ENCODE peak calls at places on chromosomes 12 and 14, in eight cellular contexts. One of them, this sample, is unnamed.

GRCh38 chr12:19273482-19274330 is 144.2 kb downstream of the PLEKHA5 start:
- DNase-seq in choroid plexus epithelial cell: peak
- DNase-seq in neural progenitor cell: no peak
- DNase-seq in cardiac fibroblast: peak
- DNase-seq in BJ: peak
- DNase-seq in brain microvascular endothelial cell: peak
- DNase-seq in astrocyte of the cerebellum: peak
- DNase-seq in thoracic aorta: peak
- DNase-seq in this sample: peak

GRCh38 chr12:132572106-132572505 is 38.3 kb downstream of the LRCOL1 start:
- DNase-seq in neural progenitor cell: no peak
- DNase-seq in astrocyte of the cerebellum: no peak
- DNase-seq in brain microvascular endothelial cell: no peak
- DNase-seq in choroid plexus epithelial cell: no peak
- DNase-seq in cardiac fibroblast: no peak
- DNase-seq in BJ: no peak
- DNase-seq in thoracic aorta: no peak
- DNase-seq in this sample: no peak

GRCh38 chr12:127393896-127394295 is 873.1 kb upstream of the TMEM132C start:
- DNase-seq in choroid plexus epithelial cell: peak
- DNase-seq in brain microvascular endothelial cell: peak
- DNase-seq in astrocyte of the cerebellum: no peak
- DNase-seq in neural progenitor cell: no peak
- DNase-seq in thoracic aorta: no peak
- DNase-seq in cardiac fibroblast: peak
- DNase-seq in BJ: no peak
- DNase-seq in this sample: peak

GRCh38 chr14:63147018-63147417 is 57.2 kb upstream of the RHOJ start:
- DNase-seq in brain microvascular endothelial cell: no peak
- DNase-seq in astrocyte of the cerebellum: no peak
- DNase-seq in neural progenitor cell: no peak
- DNase-seq in BJ: no peak
- DNase-seq in thoracic aorta: no peak
- DNase-seq in choroid plexus epithelial cell: no peak
- DNase-seq in cardiac fibroblast: peak
- DNase-seq in this sample: no peak

GRCh38 chr12:26239508-26240328 is 44.3 kb downstream of the SSPN start:
- DNase-seq in BJ: peak
- DNase-seq in thoracic aorta: peak
- DNase-seq in choroid plexus epithelial cell: peak
- DNase-seq in neural progenitor cell: no peak
- DNase-seq in brain microvascular endothelial cell: peak
- DNase-seq in astrocyte of the cerebellum: peak
- DNase-seq in cardiac fibroblast: peak
- DNase-seq in this sample: peak

GRCh38 chr12:11773889-11774677 is 124.6 kb downstream of the ETV6 start:
- DNase-seq in choroid plexus epithelial cell: no peak
- DNase-seq in thoracic aorta: no peak
- DNase-seq in neural progenitor cell: no peak
- DNase-seq in cardiac fibroblast: no peak
- DNase-seq in brain microvascular endothelial cell: no peak
- DNase-seq in BJ: no peak
- DNase-seq in astrocyte of the cerebellum: no peak
- DNase-seq in this sample: no peak

GRCh38 chr12:82650627-82651337 is 35.9 kb upstream of the TMTC2 start:
- DNase-seq in cardiac fibroblast: peak
- DNase-seq in choroid plexus epithelial cell: peak
- DNase-seq in thoracic aorta: no peak
- DNase-seq in astrocyte of the cerebellum: no peak
- DNase-seq in neural progenitor cell: no peak
- DNase-seq in brain microvascular endothelial cell: peak
- DNase-seq in BJ: no peak
- DNase-seq in this sample: peak

GRCh38 chr12:68932123-68932700 is 759 bp downstream of the CPM start:
- DNase-seq in BJ: no peak
- DNase-seq in cardiac fibroblast: no peak
- DNase-seq in neural progenitor cell: no peak
- DNase-seq in thoracic aorta: no peak
- DNase-seq in astrocyte of the cerebellum: no peak
- DNase-seq in brain microvascular endothelial cell: no peak
- DNase-seq in choroid plexus epithelial cell: no peak
- DNase-seq in this sample: no peak

GRCh38 chr14:103503296-103503695 is 19.3 kb downstream of the CKB start:
- DNase-seq in brain microvascular endothelial cell: no peak
- DNase-seq in neural progenitor cell: no peak
- DNase-seq in cardiac fibroblast: no peak
- DNase-seq in thoracic aorta: no peak
- DNase-seq in choroid plexus epithelial cell: no peak
- DNase-seq in astrocyte of the cerebellum: no peak
- DNase-seq in BJ: no peak
- DNase-seq in this sample: no peak

GRCh38 chr12:19909418-19909817 is 458.9 kb upstream of the PDE3A start:
- DNase-seq in BJ: no peak
- DNase-seq in brain microvascular endothelial cell: no peak
- DNase-seq in astrocyte of the cerebellum: no peak
- DNase-seq in choroid plexus epithelial cell: no peak
- DNase-seq in neural progenitor cell: no peak
- DNase-seq in thoracic aorta: no peak
- DNase-seq in cardiac fibroblast: no peak
- DNase-seq in this sample: no peak

GRCh38 chr14:91410781-91411536 is 6.7 kb downstream of the CCDC88C start:
- DNase-seq in BJ: no peak
- DNase-seq in astrocyte of the cerebellum: no peak
- DNase-seq in thoracic aorta: no peak
- DNase-seq in choroid plexus epithelial cell: no peak
- DNase-seq in brain microvascular endothelial cell: no peak
- DNase-seq in cardiac fibroblast: no peak
- DNase-seq in neural progenitor cell: no peak
- DNase-seq in this sample: no peak

GRCh38 chr14:40630471-40630870 is 976.2 kb upstream of the LRFN5 start:
- DNase-seq in BJ: no peak
- DNase-seq in cardiac fibroblast: no peak
- DNase-seq in astrocyte of the cerebellum: no peak
- DNase-seq in neural progenitor cell: no peak
- DNase-seq in thoracic aorta: no peak
- DNase-seq in brain microvascular endothelial cell: no peak
- DNase-seq in choroid plexus epithelial cell: no peak
- DNase-seq in this sample: no peak

GRCh38 chr12:117145597-117146154 is 44.6 kb downstream of the FBXO21 start:
- DNase-seq in astrocyte of the cerebellum: no peak
- DNase-seq in brain microvascular endothelial cell: no peak
- DNase-seq in BJ: no peak
- DNase-seq in neural progenitor cell: no peak
- DNase-seq in thoracic aorta: no peak
- DNase-seq in choroid plexus epithelial cell: no peak
- DNase-seq in cardiac fibroblast: no peak
- DNase-seq in this sample: no peak

GRCh38 chr12:67069451-67070306 is 199.5 kb upstream of the CAND1 start:
- DNase-seq in brain microvascular endothelial cell: no peak
- DNase-seq in BJ: no peak
- DNase-seq in cardiac fibroblast: peak
- DNase-seq in choroid plexus epithelial cell: no peak
- DNase-seq in thoracic aorta: no peak
- DNase-seq in neural progenitor cell: peak
- DNase-seq in astrocyte of the cerebellum: no peak
- DNase-seq in this sample: peak

GRCh38 chr12:67067453-67068203 is 201.5 kb upstream of the CAND1 start:
- DNase-seq in choroid plexus epithelial cell: no peak
- DNase-seq in neural progenitor cell: peak
- DNase-seq in cardiac fibroblast: no peak
- DNase-seq in thoracic aorta: no peak
- DNase-seq in BJ: no peak
- DNase-seq in brain microvascular endothelial cell: no peak
- DNase-seq in astrocyte of the cerebellum: no peak
- DNase-seq in this sample: no peak

GRCh38 chr12:67070307-67070600 is 198.9 kb upstream of the CAND1 start:
- DNase-seq in thoracic aorta: no peak
- DNase-seq in neural progenitor cell: no peak
- DNase-seq in choroid plexus epithelial cell: no peak
- DNase-seq in brain microvascular endothelial cell: no peak
- DNase-seq in astrocyte of the cerebellum: no peak
- DNase-seq in BJ: no peak
- DNase-seq in cardiac fibroblast: no peak
- DNase-seq in this sample: no peak

GRCh38 chr12:67068773-67069450 is 200.2 kb upstream of the CAND1 start:
- DNase-seq in choroid plexus epithelial cell: peak
- DNase-seq in cardiac fibroblast: peak
- DNase-seq in neural progenitor cell: peak
- DNase-seq in brain microvascular endothelial cell: no peak
- DNase-seq in thoracic aorta: no peak
- DNase-seq in astrocyte of the cerebellum: peak
- DNase-seq in BJ: no peak
- DNase-seq in this sample: peak

DNA sequence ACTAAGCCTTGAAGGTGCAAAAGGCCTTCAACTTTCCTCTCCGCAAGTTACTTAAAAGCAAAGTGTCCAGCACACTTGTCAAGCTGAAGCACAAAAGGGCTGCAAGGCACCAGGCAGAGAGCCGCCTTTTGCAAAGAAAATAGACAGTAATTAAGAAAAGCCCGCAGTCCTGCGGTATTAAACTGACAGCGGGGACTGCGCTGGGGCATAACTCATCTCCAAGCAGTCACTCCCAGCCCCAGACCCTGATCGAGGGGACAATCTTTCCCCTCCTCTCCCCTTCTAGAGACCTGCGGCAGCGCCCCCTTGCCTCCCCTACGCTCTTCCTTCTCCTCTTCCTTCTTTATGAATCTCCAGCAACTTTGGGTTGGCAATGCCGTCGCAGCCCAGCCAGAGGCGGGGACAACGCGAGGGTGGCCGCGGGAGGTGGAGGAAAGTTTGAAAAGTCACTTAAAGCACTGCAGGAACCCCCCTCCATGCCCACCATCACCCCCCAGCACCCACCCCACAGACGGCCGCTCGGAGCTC is 200.9 kb upstream of the CAND1 start:
- DNase-seq in thoracic aorta: no peak
- DNase-seq in choroid plexus epithelial cell: no peak
- DNase-seq in cardiac fibroblast: no peak
- DNase-seq in BJ: no peak
- DNase-seq in astrocyte of the cerebellum: no peak
- DNase-seq in brain microvascular endothelial cell: no peak
- DNase-seq in neural progenitor cell: peak
- DNase-seq in this sample: no peak
- H3K4me3 ChIP-seq in thoracic aorta: peak
- H3K4me3 ChIP-seq in choroid plexus epithelial cell: peak
- H3K4me3 ChIP-seq in cardiac fibroblast: peak
- H3K4me3 ChIP-seq in BJ: peak
- H3K4me3 ChIP-seq in astrocyte of the cerebellum: peak
- H3K4me3 ChIP-seq in brain microvascular endothelial cell: peak
- H3K4me3 ChIP-seq in neural progenitor cell: peak
- H3K4me3 ChIP-seq in this sample: peak

DNA sequence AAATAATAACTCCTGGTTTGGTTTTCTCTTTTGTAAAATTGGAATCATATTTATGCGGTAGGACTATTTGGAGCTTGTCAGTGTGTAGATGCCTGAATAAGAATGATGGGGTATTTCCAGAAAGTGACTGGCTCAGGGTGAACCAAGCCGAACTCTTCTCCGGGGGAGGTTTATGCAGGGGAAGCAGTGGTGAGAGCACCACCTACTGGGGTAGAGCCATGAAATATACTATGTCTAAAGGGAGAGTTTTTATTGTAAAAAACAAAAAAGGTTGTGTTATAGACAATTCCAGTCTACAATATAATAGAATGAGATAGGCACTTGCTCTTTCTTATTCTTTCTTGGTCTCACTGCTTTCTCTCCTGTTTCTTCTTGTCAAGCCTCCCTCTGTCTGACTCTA is 222.9 kb upstream of the SLC16A7 start:
- DNase-seq in neural progenitor cell: peak
- DNase-seq in astrocyte of the cerebellum: no peak
- DNase-seq in choroid plexus epithelial cell: peak
- DNase-seq in BJ: no peak
- DNase-seq in thoracic aorta: no peak
- DNase-seq in cardiac fibroblast: peak
- DNase-seq in brain microvascular endothelial cell: peak
- DNase-seq in this sample: peak
- TF ChIP-seq CTCF in neural progenitor cell: peak
- TF ChIP-seq CTCF in astrocyte of the cerebellum: peak
- TF ChIP-seq CTCF in choroid plexus epithelial cell: peak
- TF ChIP-seq CTCF in BJ: peak
- TF ChIP-seq CTCF in thoracic aorta: no peak
- TF ChIP-seq CTCF in cardiac fibroblast: peak
- TF ChIP-seq CTCF in brain microvascular endothelial cell: peak
- TF ChIP-seq CTCF in this sample: peak

GRCh38 chr14:85315891-85316290 is 214.1 kb upstream of the FLRT2 start:
- DNase-seq in neural progenitor cell: no peak
- DNase-seq in cardiac fibroblast: no peak
- DNase-seq in astrocyte of the cerebellum: no peak
- DNase-seq in BJ: no peak
- DNase-seq in brain microvascular endothelial cell: no peak
- DNase-seq in choroid plexus epithelial cell: no peak
- DNase-seq in thoracic aorta: no peak
- DNase-seq in this sample: no peak

GRCh38 chr14:85317491-85318021 is 212.4 kb upstream of the FLRT2 start:
- DNase-seq in brain microvascular endothelial cell: no peak
- DNase-seq in neural progenitor cell: no peak
- DNase-seq in cardiac fibroblast: no peak
- DNase-seq in astrocyte of the cerebellum: no peak
- DNase-seq in thoracic aorta: no peak
- DNase-seq in BJ: no peak
- DNase-seq in choroid plexus epithelial cell: no peak
- DNase-seq in this sample: no peak

GRCh38 chr14:85316701-85317100 is 213.2 kb upstream of the FLRT2 start:
- DNase-seq in brain microvascular endothelial cell: no peak
- DNase-seq in BJ: peak
- DNase-seq in astrocyte of the cerebellum: no peak
- DNase-seq in neural progenitor cell: no peak
- DNase-seq in choroid plexus epithelial cell: peak
- DNase-seq in thoracic aorta: no peak
- DNase-seq in cardiac fibroblast: no peak
- DNase-seq in this sample: no peak

GRCh38 chr14:85313801-85314207 is 216.1 kb upstream of the FLRT2 start:
- DNase-seq in choroid plexus epithelial cell: peak
- DNase-seq in BJ: peak
- DNase-seq in astrocyte of the cerebellum: peak
- DNase-seq in cardiac fibroblast: peak
- DNase-seq in neural progenitor cell: peak
- DNase-seq in thoracic aorta: no peak
- DNase-seq in brain microvascular endothelial cell: peak
- DNase-seq in this sample: peak

GRCh38 chr14:85315290-85315689 is 214.7 kb upstream of the FLRT2 start:
- DNase-seq in brain microvascular endothelial cell: no peak
- DNase-seq in BJ: no peak
- DNase-seq in cardiac fibroblast: no peak
- DNase-seq in neural progenitor cell: peak
- DNase-seq in astrocyte of the cerebellum: no peak
- DNase-seq in choroid plexus epithelial cell: no peak
- DNase-seq in thoracic aorta: no peak
- DNase-seq in this sample: no peak
- H3K4me3 ChIP-seq in brain microvascular endothelial cell: no peak
- H3K4me3 ChIP-seq in BJ: no peak
- H3K4me3 ChIP-seq in cardiac fibroblast: no peak
- H3K4me3 ChIP-seq in neural progenitor cell: no peak
- H3K4me3 ChIP-seq in astrocyte of the cerebellum: no peak
- H3K4me3 ChIP-seq in choroid plexus epithelial cell: no peak
- H3K4me3 ChIP-seq in thoracic aorta: no peak
- H3K4me3 ChIP-seq in this sample: no peak

DNA sequence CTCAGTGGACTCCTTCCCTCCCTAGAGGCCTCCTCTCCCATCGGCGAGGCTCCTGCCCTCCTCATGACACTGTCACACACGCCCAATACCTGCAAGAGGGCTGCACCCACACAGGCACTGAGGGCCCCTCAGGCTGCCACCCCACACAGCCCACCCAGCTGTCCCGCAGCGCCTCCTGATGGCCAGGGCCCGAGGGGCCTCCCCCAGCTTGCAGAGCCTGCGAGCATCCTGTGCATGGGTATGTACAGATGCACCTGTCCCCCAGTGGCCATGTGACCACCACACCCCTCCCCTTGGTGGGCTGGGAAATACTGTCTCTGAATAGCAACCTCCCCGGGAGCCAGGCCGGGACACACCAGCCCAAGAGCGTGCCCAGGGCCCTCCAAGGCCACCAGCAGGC is 19.0 kb upstream of the NUDT14 start:
- DNase-seq in astrocyte of the cerebellum: no peak
- DNase-seq in BJ: no peak
- DNase-seq in thoracic aorta: no peak
- DNase-seq in brain microvascular endothelial cell: no peak
- DNase-seq in neural progenitor cell: no peak
- DNase-seq in cardiac fibroblast: no peak
- DNase-seq in choroid plexus epithelial cell: no peak
- DNase-seq in this sample: no peak
- TF ChIP-seq CTCF in astrocyte of the cerebellum: no peak
- TF ChIP-seq CTCF in BJ: no peak
- TF ChIP-seq CTCF in thoracic aorta: no peak
- TF ChIP-seq CTCF in brain microvascular endothelial cell: peak
- TF ChIP-seq CTCF in neural progenitor cell: peak
- TF ChIP-seq CTCF in cardiac fibroblast: no peak
- TF ChIP-seq CTCF in choroid plexus epithelial cell: peak
- TF ChIP-seq CTCF in this sample: peak

This sample was measured in astrocyte of the spinal cord.